ENCODE peak calls at places on chromosome 20, in seven cellular contexts. P is K562, D is HepG2, W is HCT116, M is H1, G is GM12878, S is SK-N-SH. K is an unnamed sample.

GRCh38 chr20:22312744-22313346 is 271.5 kb downstream of the FOXA2 start:
- DNase-seq in P (peak; percentile 32), G (no peak), M (no peak), W (peak; percentile 23), S (peak; percentile 16), D (peak; percentile 53), K (no peak)

GRCh38 chr20:10467985-10468845 is 33.1 kb downstream of the SLX4IP start:
- DNase-seq in D (no peak), G (no peak), M (no peak), S (no peak), P (no peak), W (no peak), K (no peak)

GRCh38 chr20:59814835-59815340 is 118.5 kb downstream of the SYCP2 start:
- DNase-seq in W (no peak), G (no peak), S (no peak), P (no peak), D (no peak), M (no peak), K (no peak)

GRCh38 chr20:39152126-39152525 is 190.0 kb downstream of the DHX35 start:
- DNase-seq in W (no peak), M (no peak), G (no peak), P (no peak), S (no peak), D (peak; percentile 89), K (peak; percentile 52)

GRCh38 chr20:39259010-39259803 is 297.1 kb downstream of the DHX35 start:
- DNase-seq in G (no peak), M (no peak), D (no peak), W (no peak), S (peak; percentile 62), P (no peak), K (no peak)

GRCh38 chr20:7843613-7844012 is 96.6 kb downstream of the HAO1 start:
- DNase-seq in G (no peak), M (no peak), D (no peak), P (no peak), S (no peak), W (no peak), K (no peak)

GRCh38 chr20:6769953-6770831 is 2.7 kb downstream of the BMP2 start:
- DNase-seq in M (no peak), D (no peak), G (no peak), P (no peak), W (no peak), S (peak; percentile 23), K (no peak)

GRCh38 chr20:13788167-13788834 is 3.5 kb downstream of the NDUFAF5 start:
- DNase-seq in S (peak; percentile 58), D (peak; percentile 88), W (peak; percentile 65), P (peak; percentile 54), M (no peak), G (peak; percentile 21), K (peak; percentile 50)

GRCh38 chr20:57736738-57737347 is 27.0 kb upstream of the PMEPA1 start:
- DNase-seq in M (no peak), P (no peak), S (no peak), W (no peak), G (no peak), D (no peak), K (no peak)

GRCh38 chr20:17617868-17618672 is 48.2 kb downstream of the DSTN start:
- DNase-seq in M (no peak), D (no peak), G (no peak), S (peak; percentile 14), W (no peak), P (no peak), K (no peak)

GRCh38 chr20:36334281-36335075 is 28.3 kb downstream of the DLGAP4 start:
- DNase-seq in M (no peak), W (no peak), G (no peak), S (no peak), D (no peak), P (no peak), K (no peak)

GRCh38 chr20:47455133-47456040 is 46.3 kb upstream of the NCOA3 start:
- DNase-seq in D (peak; percentile 100), G (no peak), M (no peak), S (no peak), W (no peak), P (no peak), K (peak; percentile 70)

GRCh38 chr20:14928083-14928482 is 590.7 kb upstream of the FLRT3 start:
- DNase-seq in W (no peak), P (no peak), D (no peak), S (no peak), G (no peak), M (no peak), K (no peak)

GRCh38 chr20:14481863-14482262 is 144.5 kb upstream of the FLRT3 start:
- DNase-seq in W (no peak), G (no peak), M (no peak), P (no peak), S (no peak), D (no peak), K (no peak)

GRCh38 chr20:57396212-57396611 is 5.0 kb downstream of the RBM38 start:
- DNase-seq in M (no peak), S (no peak), W (no peak), G (no peak), D (no peak), P (no peak), K (no peak)

GRCh38 chr20:6715350-6716063 is 52.0 kb upstream of the BMP2 start:
- DNase-seq in W (no peak), P (no peak), D (no peak), S (no peak), M (no peak), G (no peak), K (no peak)

GRCh38 chr20:8766868-8767390 is 302.0 kb upstream of the PLCB4 start:
- DNase-seq in W (no peak), G (no peak), P (no peak), D (no peak), S (no peak), M (no peak), K (no peak)

GRCh38 chr20:60136640-60137411 is 178.6 kb downstream of the CDH26 start:
- DNase-seq in W (no peak), M (no peak), S (no peak), P (no peak), D (no peak), G (no peak), K (no peak)

GRCh38 chr20:11032611-11033010 is 358.8 kb upstream of the JAG1 start:
- DNase-seq in S (no peak), W (no peak), P (no peak), M (no peak), D (no peak), G (no peak), K (no peak)

GRCh38 chr20:33790571-33790970 is 20.6 kb upstream of the CHMP4B start:
- DNase-seq in G (no peak), D (no peak), W (no peak), P (no peak), S (no peak), M (no peak), K (no peak)

GRCh38 chr20:13101276-13101675 is 92.5 kb downstream of the SPTLC3 start:
- DNase-seq in S (no peak), D (no peak), G (no peak), P (no peak), M (no peak), W (no peak), K (no peak)

GRCh38 chr20:23889775-23890187 is 10.2 kb upstream of the CST5 start:
- DNase-seq in S (peak; percentile 34), G (no peak), P (peak; percentile 65), M (no peak), W (peak; percentile 10), D (peak; percentile 74), K (peak; percentile 79)

GRCh38 chr20:2798814-2799213 is 1.6 kb downstream of the CPXM1 start:
- DNase-seq in G (no peak), P (peak; percentile 28), S (peak; percentile 38), M (no peak), W (no peak), D (no peak), K (peak; percentile 21)

GRCh38 chr20:35012227-35013069 is 56.8 kb downstream of the MYH7B start:
- DNase-seq in M (no peak), G (no peak), P (no peak), W (no peak), S (no peak), D (no peak), K (no peak)
- TF ChIP-seq JUND in M (no peak), G (no peak), P (no peak), W (no peak), S (no peak), D (no peak), K (no peak)

GRCh38 chr20:63273635-63274380 is 1.2 kb downstream of the ARFGAP1 start:
- DNase-seq in M (no peak), D (peak; percentile 82), S (no peak), P (peak; percentile 73), G (no peak), W (no peak), K (peak; percentile 77)
- TF ChIP-seq JUND in M (no peak), D (peak; percentile 78), S (peak; percentile 28), P (peak; percentile 77), G (no peak), W (no peak), K (no peak)

DNA sequence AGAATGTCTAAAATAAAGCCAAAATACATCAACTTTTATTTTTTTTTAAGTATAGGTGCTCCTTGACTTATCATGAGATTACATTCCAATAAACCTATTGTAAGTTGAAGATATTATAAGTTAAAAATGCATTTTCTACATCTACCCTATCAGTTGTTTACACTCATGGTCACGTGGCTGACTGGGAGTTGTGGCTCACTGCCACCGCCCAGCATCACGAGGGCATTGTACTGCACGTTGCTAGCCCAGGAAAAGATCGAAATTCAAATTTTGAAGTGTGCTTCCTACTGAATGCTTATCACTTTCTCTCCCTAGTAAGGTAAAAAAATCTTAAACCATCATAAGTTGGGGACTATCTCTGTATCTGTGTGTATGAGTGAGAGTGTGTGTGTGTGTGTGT is 126.6 kb upstream of the RIN2 start:
- DNase-seq in W (no peak), S (no peak), M (no peak), G (no peak), D (no peak), P (peak; percentile 2), K (no peak)
- TF ChIP-seq JUND in W (no peak), S (no peak), M (no peak), G (no peak), D (no peak), P (no peak), K (no peak)

GRCh38 chr20:51898788-51899187 is 96.5 kb upstream of the SALL4 start:
- DNase-seq in M (no peak), W (no peak), S (no peak), G (no peak), P (no peak), D (no peak), K (no peak)

GRCh38 chr20:51894619-51895018 is 92.3 kb upstream of the SALL4 start:
- DNase-seq in P (no peak), S (no peak), W (no peak), D (no peak), M (no peak), G (no peak), K (no peak)

GRCh38 chr20:51902933-51903332 is 100.6 kb upstream of the SALL4 start:
- DNase-seq in P (no peak), D (no peak), M (no peak), W (no peak), G (no peak), S (no peak), K (no peak)

GRCh38 chr20:51900443-51900842 is 98.1 kb upstream of the SALL4 start:
- DNase-seq in S (no peak), G (no peak), M (no peak), P (no peak), D (no peak), W (no peak), K (no peak)

DNA sequence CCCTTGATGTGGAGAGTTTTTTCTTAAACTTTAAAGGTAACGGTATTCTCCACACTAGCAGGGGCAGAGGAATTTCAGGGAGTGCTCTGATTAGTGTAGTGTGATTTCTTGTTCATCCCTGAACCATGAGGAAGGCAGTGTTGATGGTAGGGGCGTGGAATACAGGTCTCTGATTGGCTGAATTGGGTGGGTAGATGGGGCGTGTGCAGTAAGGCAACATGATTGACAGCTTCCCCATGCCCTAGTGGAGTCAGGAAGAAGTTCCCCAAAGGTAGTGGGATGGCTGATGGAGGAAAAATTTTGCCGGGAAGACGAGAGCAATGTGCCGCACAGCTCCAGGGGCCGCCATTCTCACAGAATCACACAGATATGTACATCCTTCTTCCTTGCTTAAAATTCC is 97.4 kb upstream of the SALL4 start:
- DNase-seq in G (no peak), S (no peak), W (peak; percentile 16), M (no peak), P (peak; percentile 6), D (peak; percentile 21), K (no peak)
- TF ChIP-seq JUND in G (no peak), S (no peak), W (no peak), M (no peak), P (no peak), D (no peak), K (no peak)